ENCODE peak calls at places on chromosomes 7 and 10, in eight cellular contexts. K is stimulated activated CD4-positive, alpha-beta T cell treated with anti-CD3 and anti-CD28 coated beads, Interleukin-1b, Interleukin-23, amount 100 ng/mL, for 1 hour; Y is naive thymus-derived CD4-positive, alpha-beta T cell; F is germinal center; L is T-helper 2 cell; I is GM04503; W is HS-27A; N is AG08396. S is an unnamed sample.

GRCh38 chr7:13111230-13111629 is 423.8 kb downstream of the ARL4A start:
- DNase-seq in K (no peak), W (no peak), L (peak), N (no peak), Y (no peak), I (no peak), F (no peak), S (no peak)

GRCh38 chr10:32379314-32379949 is 32.5 kb upstream of the EPC1 start:
- DNase-seq in W (no peak), I (no peak), N (peak), Y (peak), F (peak), L (peak), K (no peak), S (no peak)

GRCh38 chr10:70582793-70583700 is 19.5 kb downstream of the PRF1 start:
- DNase-seq in W (no peak), Y (no peak), I (no peak), F (no peak), N (no peak), L (no peak), K (no peak), S (peak)

GRCh38 chr7:70435634-70436033 is 696.3 kb upstream of the GALNT17 start:
- DNase-seq in N (no peak), K (no peak), W (no peak), Y (no peak), I (no peak), F (no peak), L (no peak), S (no peak)

GRCh38 chr7:81692146-81692905 is 77.5 kb downstream of the HGF start:
- DNase-seq in W (no peak), Y (no peak), F (no peak), K (no peak), I (no peak), L (no peak), N (no peak), S (no peak)

GRCh38 chr7:117470777-117471176 is 9.0 kb upstream of the CFTR start:
- DNase-seq in I (no peak), N (no peak), W (no peak), F (no peak), Y (no peak), L (no peak), K (no peak), S (peak)

GRCh38 chr7:56028942-56029630 is 22.2 kb downstream of the PSPH start:
- DNase-seq in W (no peak), L (no peak), K (no peak), I (no peak), N (no peak), Y (no peak), F (no peak), S (no peak)

GRCh38 chr10:100872034-100872791 is 40.5 kb upstream of the SLF2 start:
- DNase-seq in L (peak), I (no peak), K (no peak), W (no peak), Y (no peak), F (peak), N (peak), S (no peak)

GRCh38 chr7:4549681-4550080 is 132.4 kb upstream of the FOXK1 start:
- DNase-seq in F (no peak), K (no peak), Y (no peak), L (no peak), N (no peak), W (no peak), I (no peak), S (peak)

GRCh38 chr10:88186335-88186734 is 322.9 kb downstream of the PTEN start:
- DNase-seq in W (peak), K (no peak), N (peak), L (no peak), Y (no peak), F (no peak), I (peak), S (no peak)

GRCh38 chr10:121296378-121296777 is 301.9 kb downstream of the FGFR2 start:
- DNase-seq in Y (no peak), F (no peak), L (no peak), N (no peak), I (no peak), W (no peak), K (no peak), S (no peak)

GRCh38 chr7:142279616-142280015 is 21.8 kb upstream of the PRSS58 start:
- DNase-seq in K (no peak), I (no peak), W (no peak), L (no peak), N (no peak), F (no peak), Y (no peak), S (no peak)

GRCh38 chr7:110964770-110965169 is 126.2 kb upstream of the LRRN3 start:
- DNase-seq in L (peak), I (no peak), W (no peak), N (no peak), F (no peak), Y (no peak), K (no peak), S (no peak)

GRCh38 chr7:70696139-70696782 is 435.7 kb upstream of the GALNT17 start:
- DNase-seq in Y (no peak), W (no peak), L (no peak), F (no peak), I (no peak), N (peak), K (no peak), S (no peak)

GRCh38 chr7:22653981-22654380 is 73.0 kb upstream of the IL6 start:
- DNase-seq in N (no peak), L (no peak), I (no peak), W (no peak), K (no peak), Y (no peak), F (no peak), S (no peak)

GRCh38 chr7:90424720-90425119 is 21.5 kb downstream of the CLDN12 start:
- DNase-seq in Y (no peak), F (no peak), K (no peak), L (peak), I (no peak), N (no peak), W (no peak), S (no peak)

GRCh38 chr10:7986851-7987250 is 67.6 kb upstream of the GATA3 start:
- DNase-seq in L (no peak), I (no peak), W (peak), Y (no peak), K (no peak), N (no peak), F (no peak), S (no peak)

GRCh38 chr10:13984647-13985155 is 346.0 kb downstream of the FRMD4A start:
- DNase-seq in I (peak), N (peak), F (no peak), K (no peak), W (no peak), Y (no peak), L (no peak), S (no peak)

GRCh38 chr7:100566018-100566531 is 7.6 kb downstream of the SAP25 start:
- DNase-seq in N (no peak), F (no peak), I (no peak), L (no peak), K (no peak), W (no peak), Y (no peak), S (no peak)

GRCh38 chr7:27245798-27246691 is 3.4 kb downstream of the EVX1 start:
- DNase-seq in I (no peak), Y (no peak), W (no peak), F (no peak), N (no peak), L (peak), K (no peak), S (no peak)

GRCh38 chr10:19702215-19702614 is 114.0 kb upstream of the PLXDC2 start:
- DNase-seq in K (no peak), N (peak), Y (no peak), I (no peak), F (no peak), L (no peak), W (peak), S (no peak)

GRCh38 chr10:104989880-104990279 is 348.8 kb downstream of the SORCS3 start:
- DNase-seq in Y (no peak), I (no peak), K (no peak), N (no peak), L (no peak), W (no peak), F (no peak), S (no peak)

GRCh38 chr7:102392332-102392731 is 3.8 kb upstream of the PRKRIP1 start:
- DNase-seq in K (no peak), F (no peak), L (no peak), N (no peak), I (no peak), W (no peak), Y (no peak), S (no peak)

GRCh38 chr7:128710391-128710930 is 28.7 kb upstream of the CALU start:
- DNase-seq in W (no peak), Y (no peak), K (no peak), N (no peak), F (no peak), I (no peak), L (no peak), S (no peak)

GRCh38 chr10:116080553-116080952 is 192.5 kb downstream of the GFRA1 start:
- DNase-seq in W (peak), I (no peak), F (no peak), N (no peak), L (no peak), K (no peak), Y (no peak), S (no peak)

GRCh38 chr7:8177109-8177933 is 84.6 kb downstream of the ICA1 start:
- DNase-seq in K (no peak), Y (no peak), I (no peak), F (peak), L (peak), N (no peak), W (no peak), S (no peak)

GRCh38 chr7:2959343-2959680 is 84.4 kb downstream of the CARD11 start:
- DNase-seq in I (no peak), F (no peak), N (no peak), L (no peak), Y (no peak), K (no peak), W (no peak), S (no peak)

GRCh38 chr7:16668049-16668858 is 22.3 kb downstream of the BZW2 start:
- DNase-seq in N (peak), L (peak), Y (no peak), F (no peak), W (peak), I (peak), K (no peak), S (peak)

GRCh38 chr7:44665531-44666213 is 59.2 kb downstream of the OGDH start:
- DNase-seq in F (no peak), N (peak), K (no peak), L (no peak), I (peak), Y (no peak), W (no peak), S (no peak)

GRCh38 chr7:1966631-1967200 is 266.0 kb downstream of the MAD1L1 start:
- DNase-seq in Y (no peak), I (no peak), W (no peak), K (no peak), F (no peak), L (no peak), N (no peak), S (no peak)

GRCh38 chr10:48589266-48589665 is 15.6 kb downstream of the ARHGAP22 start:
- DNase-seq in K (no peak), F (no peak), N (peak), Y (no peak), W (no peak), L (no peak), I (peak), S (no peak)

GRCh38 chr10:1381339-1381738 is 325.2 kb downstream of the WDR37 start:
- DNase-seq in Y (no peak), L (no peak), I (no peak), K (no peak), W (no peak), N (no peak), F (no peak), S (no peak)

GRCh38 chr7:24422611-24423010 is 138.6 kb downstream of the NPY start:
- DNase-seq in I (no peak), L (no peak), F (no peak), W (no peak), K (no peak), Y (no peak), N (no peak), S (no peak)

GRCh38 chr7:3835102-3835501 is 534.0 kb downstream of the SDK1 start:
- DNase-seq in W (no peak), L (no peak), F (no peak), N (no peak), K (no peak), Y (no peak), I (no peak), S (no peak)